ENCODE peak calls at places on chromosomes 3 and 15, in seven cellular contexts. G, O, H, A, F, L and K are unnamed samples.

GRCh38 chr3:64104691-64105101 is 81.4 kb upstream of the PSMD6 start:
- DNase-seq in G (no peak), O (peak), H (no peak), A (no peak), F (no peak), L (no peak), K (no peak)

GRCh38 chr3:43855674-43856299 is 165.0 kb downstream of the ABHD5 start:
- DNase-seq in G (peak), O (peak), H (peak), A (peak), F (peak), L (peak), K (peak)

GRCh38 chr15:27589782-27590181 is 509.3 kb downstream of the OCA2 start:
- DNase-seq in G (no peak), O (no peak), H (no peak), A (no peak), F (no peak), L (no peak), K (no peak)

GRCh38 chr3:160196511-160197104 is 28.6 kb upstream of the C3orf80 start:
- DNase-seq in G (no peak), O (no peak), H (no peak), A (peak), F (no peak), L (peak), K (no peak)

GRCh38 chr3:195582947-195583346 is 793 bp downstream of the APOD start:
- DNase-seq in G (no peak), O (peak), H (peak), A (no peak), F (peak), L (no peak), K (no peak)

GRCh38 chr15:74403981-74404563 is 29.7 kb downstream of the SEMA7A start:
- DNase-seq in G (no peak), O (no peak), H (no peak), A (no peak), F (no peak), L (no peak), K (no peak)

GRCh38 chr15:77897896-77898406 is 179.6 kb downstream of the TBC1D2B start:
- DNase-seq in G (no peak), O (no peak), H (no peak), A (no peak), F (no peak), L (no peak), K (peak)

GRCh38 chr15:36590838-36591237 is 11.4 kb downstream of the CDIN1 start:
- DNase-seq in G (no peak), O (no peak), H (no peak), A (no peak), F (no peak), L (no peak), K (no peak)

GRCh38 chr15:65377976-65378366 is at the start of gene IGDCC3:
- DNase-seq in G (no peak), O (no peak), H (peak), A (no peak), F (no peak), L (no peak), K (no peak)

GRCh38 chr3:19931180-19931692 is 2.8 kb downstream of the EFHB start:
- DNase-seq in G (no peak), O (no peak), H (no peak), A (no peak), F (no peak), L (no peak), K (no peak)

GRCh38 chr3:194098036-194098871 is 37.7 kb upstream of the HES1 start:
- DNase-seq in G (no peak), O (no peak), H (no peak), A (no peak), F (no peak), L (no peak), K (no peak)

DNA sequence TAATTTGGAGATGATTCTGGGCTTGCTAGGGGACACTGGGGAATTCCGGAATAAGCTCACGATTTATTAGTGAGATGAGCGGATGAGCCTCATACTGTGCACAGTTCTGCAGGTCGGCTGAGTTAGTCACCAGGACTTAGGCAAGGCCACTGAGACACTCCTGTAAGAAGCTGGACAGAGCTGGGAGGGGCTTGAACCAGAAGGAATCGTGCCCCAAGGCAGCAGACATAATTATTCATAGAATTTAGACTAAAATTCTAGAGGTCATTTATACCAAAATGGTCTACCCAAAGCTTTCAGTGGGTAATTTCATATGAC is 121.4 kb downstream of the VGLL4 start:
- DNase-seq in G (no peak), O (no peak), H (no peak), A (no peak), F (no peak), L (no peak), K (no peak)
- H3K27ac ChIP-seq in G (no peak), O (no peak), H (no peak), A (no peak), F (no peak), L (no peak), K (no peak)

DNA sequence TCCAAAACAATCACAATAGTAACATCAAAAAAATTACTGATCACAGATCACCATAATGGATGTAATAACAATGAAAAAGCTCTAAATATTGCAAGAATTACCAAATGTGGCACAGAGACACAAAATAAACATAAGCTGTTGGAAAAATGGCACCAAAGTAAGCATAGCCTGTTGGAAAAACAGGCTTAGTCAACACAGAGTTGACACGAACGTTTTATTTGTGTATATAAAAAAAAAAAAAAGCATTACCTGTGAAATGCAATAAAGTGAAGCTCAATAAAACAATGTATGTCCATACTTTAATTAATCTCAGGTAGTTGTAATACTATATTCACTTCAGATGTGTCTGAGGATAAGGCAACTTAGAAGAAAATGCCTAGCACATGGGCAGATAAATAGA is 77.1 kb downstream of the NR1I2 start:
- DNase-seq in G (no peak), O (no peak), H (no peak), A (no peak), F (no peak), L (no peak), K (no peak)
- H3K4me3 ChIP-seq in G (no peak), O (no peak), H (no peak), A (no peak), F (no peak), L (no peak), K (no peak)

DNA sequence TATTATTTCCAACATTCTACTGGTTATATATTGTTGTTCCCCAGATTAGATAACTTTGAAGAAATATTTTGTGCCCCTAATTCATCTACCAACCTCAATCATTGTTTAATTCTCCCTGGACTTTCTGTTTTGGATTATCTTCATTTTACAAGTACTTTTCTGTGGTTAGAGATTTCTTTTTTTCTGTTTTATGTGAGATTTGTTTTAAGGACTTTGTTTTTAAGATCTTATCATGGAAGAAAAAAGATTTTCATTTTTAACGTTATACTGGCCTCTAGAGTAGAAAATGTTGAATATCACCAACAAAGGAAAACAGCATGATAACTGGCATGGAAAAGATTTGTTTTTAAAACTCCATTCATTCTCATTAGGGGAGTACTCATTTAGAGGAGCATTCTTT is 210.9 kb upstream of the KCNMB2 start:
- DNase-seq in G (no peak), O (peak), H (no peak), A (no peak), F (no peak), L (no peak), K (no peak)
- TF ChIP-seq CTCF in G (no peak), O (peak), H (peak), A (peak), F (peak), L (peak), K (peak)

DNA sequence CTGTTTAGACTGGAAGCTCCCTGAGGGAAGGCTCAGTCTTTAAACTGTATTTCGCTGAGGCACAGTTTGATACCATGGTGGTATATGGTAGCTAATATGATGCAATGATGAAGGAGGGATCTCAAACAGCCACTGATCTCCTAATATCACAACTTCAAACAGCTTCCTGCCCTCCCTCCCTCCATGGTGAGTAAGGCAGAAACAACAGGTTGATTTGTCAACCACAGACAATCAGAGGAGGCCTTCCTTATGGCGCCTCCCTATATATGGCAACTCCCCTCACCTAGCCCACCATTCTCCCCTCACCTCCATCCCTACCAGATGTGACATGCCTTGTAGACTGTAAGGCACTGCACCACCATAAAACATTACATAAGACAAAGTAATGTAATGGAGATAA is 316.5 kb upstream of the ICE2 start:
- DNase-seq in G (no peak), O (no peak), H (no peak), A (no peak), F (no peak), L (no peak), K (no peak)
- H3K27ac ChIP-seq in G (no peak), O (no peak), H (no peak), A (no peak), F (no peak), L (no peak), K (no peak)